ENCODE peak calls at places on chromosomes 16 and 17, in four cellular contexts. G is suprapubic skin, W is thyroid gland, I is body of pancreas. E is an unnamed sample.

GRCh38 chr17:61903251-61903650 is 24.5 kb downstream of the INTS2 start:
- DNase-seq in W (no peak), G (no peak), I (no peak), E (no peak)

GRCh38 chr16:57379579-57379978 is 7.3 kb downstream of the CX3CL1 start:
- DNase-seq in G (no peak), I (no peak), W (no peak), E (no peak)

GRCh38 chr16:31400191-31400590 is 7.1 kb downstream of the ITGAD start:
- DNase-seq in W (no peak), I (no peak), G (no peak), E (no peak)

GRCh38 chr16:84255050-84255810 is 15.4 kb upstream of the KCNG4 start:
- DNase-seq in I (no peak), G (no peak), W (no peak), E (no peak)

GRCh38 chr17:12666718-12667117 is 1.0 kb downstream of the MYOCD start:
- DNase-seq in W (no peak), G (no peak), I (no peak), E (no peak)

GRCh38 chr16:84648595-84649510 is 542 bp downstream of the KLHL36 start:
- DNase-seq in W (peak), G (peak), I (peak), E (peak)

GRCh38 chr17:53148058-53148457 is 674.7 kb upstream of the KIF2B start:
- DNase-seq in I (no peak), W (no peak), G (no peak), E (no peak)

GRCh38 chr17:63480826-63481487 is 4.1 kb downstream of the ACE start:
- DNase-seq in G (no peak), I (no peak), W (peak), E (no peak)

GRCh38 chr17:39134878-39135277 is 16.6 kb downstream of the PLXDC1 start:
- DNase-seq in G (no peak), I (no peak), W (no peak), E (no peak)

GRCh38 chr17:29176500-29177351 is 3.5 kb downstream of the MYO18A start:
- DNase-seq in W (peak), I (peak), G (no peak), E (peak)

GRCh38 chr17:2067559-2067958 is 12.7 kb downstream of the HIC1 start:
- DNase-seq in W (no peak), G (no peak), I (no peak), E (no peak)

GRCh38 chr16:17590711-17591654 is 120.2 kb upstream of the XYLT1 start:
- DNase-seq in G (no peak), W (no peak), I (no peak), E (no peak)

GRCh38 chr16:87169509-87169985 is 147.6 kb downstream of the C16orf95 start:
- DNase-seq in G (no peak), I (no peak), W (no peak), E (no peak)

GRCh38 chr17:68613739-68614298 is 12.7 kb upstream of the FAM20A start:
- DNase-seq in W (peak), G (no peak), I (no peak), E (no peak)

GRCh38 chr16:7013990-7014389 is 318.7 kb upstream of the RBFOX1 start:
- DNase-seq in I (no peak), W (no peak), G (no peak), E (no peak)

GRCh38 chr16:72789921-72790320 is 258.0 kb downstream of the ZFHX3 start:
- DNase-seq in G (no peak), I (no peak), W (no peak), E (no peak)

GRCh38 chr16:82192665-82193064 is 22.6 kb upstream of the MPHOSPH6 start:
- DNase-seq in G (no peak), I (no peak), W (no peak), E (no peak)

GRCh38 chr17:17682293-17682736 is 1.1 kb downstream of the RAI1 start:
- DNase-seq in W (peak), G (no peak), I (peak), E (peak)

GRCh38 chr16:2473425-2473926 is 1.5 kb upstream of the TBC1D24 start:
- DNase-seq in W (no peak), G (no peak), I (no peak), E (no peak)

GRCh38 chr16:3157229-3158013 is 22.6 kb downstream of the ZNF213 start:
- DNase-seq in G (peak), I (peak), W (peak), E (peak)

GRCh38 chr16:3023415-3023668 is 400 bp downstream of the HCFC1R1 start:
- DNase-seq in W (no peak), I (peak), G (no peak), E (no peak)

DNA sequence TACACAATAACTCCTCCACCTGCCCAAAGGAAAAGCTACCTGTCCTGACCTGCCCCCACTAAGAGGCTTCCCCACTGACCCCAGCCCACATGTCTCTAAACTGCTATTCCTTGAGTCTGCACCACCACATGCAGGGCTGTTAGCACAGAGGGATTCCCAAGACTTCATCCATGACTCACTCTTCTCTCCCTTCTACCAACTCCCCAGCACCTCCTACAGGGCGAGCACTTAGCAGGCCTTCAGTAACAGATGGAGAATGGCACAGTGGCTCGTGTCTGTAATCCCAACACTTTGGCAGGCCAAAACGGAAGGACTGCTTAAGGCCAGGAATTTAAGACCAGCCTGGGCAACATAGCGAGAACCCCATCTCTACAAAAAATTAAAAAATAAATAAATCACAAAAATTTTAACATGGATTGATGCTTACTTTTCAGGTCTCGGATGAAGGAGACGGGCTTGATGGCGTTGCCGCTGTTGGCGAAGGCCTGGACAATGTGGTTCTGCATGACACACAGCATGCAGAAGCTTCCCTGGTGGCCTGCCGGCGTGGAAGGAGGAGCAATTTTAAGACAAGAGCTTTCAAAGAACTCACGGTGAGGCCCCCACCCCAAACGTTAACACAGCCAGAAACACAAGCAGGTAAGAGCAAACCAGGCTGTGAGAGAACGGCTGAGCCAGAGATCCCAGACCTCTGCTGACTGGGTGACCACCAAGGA is 12.0 kb downstream of the USP36 start:
- DNase-seq in G (no peak), I (no peak), W (no peak), E (no peak)
- TF ChIP-seq CTCF in G (peak), I (no peak), W (no peak), E (no peak)

GRCh38 chr16:74723224-74723623 is 22.6 kb upstream of the MLKL start:
- DNase-seq in G (no peak), I (no peak), W (no peak), E (no peak)

GRCh38 chr16:74718741-74719610 is 18.3 kb upstream of the MLKL start:
- DNase-seq in I (no peak), W (no peak), G (no peak), E (no peak)

GRCh38 chr16:74724820-74725549 is 24.3 kb upstream of the MLKL start:
- DNase-seq in W (no peak), G (no peak), I (no peak), E (no peak)

GRCh38 chr16:74720579-74720978 is 19.9 kb upstream of the MLKL start:
- DNase-seq in G (no peak), I (no peak), W (no peak), E (no peak)

DNA sequence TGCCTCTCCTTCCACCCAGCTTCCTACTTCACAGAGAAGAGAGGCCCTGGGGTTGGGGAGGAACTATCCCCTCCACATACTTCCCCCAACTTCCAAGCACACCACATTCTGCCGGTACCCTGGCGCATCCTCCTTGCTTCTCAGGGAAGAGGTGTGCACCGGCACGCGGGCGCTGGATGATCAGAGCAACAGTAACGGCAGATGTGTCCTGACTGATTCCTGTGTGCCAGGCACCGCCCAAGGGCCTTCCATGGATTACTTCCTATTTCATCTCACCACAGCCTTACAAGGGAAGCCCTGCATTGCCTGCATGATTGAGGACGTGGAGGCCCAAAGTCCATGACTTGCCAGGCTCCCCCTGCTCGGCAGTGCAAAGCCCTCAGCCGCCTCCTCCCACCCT is 21.1 kb upstream of the MLKL start:
- DNase-seq in G (no peak), W (no peak), I (no peak), E (no peak)
- TF ChIP-seq POLR2A in G (no peak), W (no peak), I (no peak), E (no peak)

GRCh38 chr17:74987418-74987908 is at the start of gene CDR2L:
- DNase-seq in W (peak), I (peak), G (peak), E (peak)
- TF ChIP-seq CTCF in W (no peak), I (no peak), G (no peak), E (no peak)

GRCh38 chr16:67841198-67841815 is 813 bp upstream of the THAP11 start:
- DNase-seq in G (no peak), W (no peak), I (no peak), E (no peak)

GRCh38 chr16:67843343-67843765 is 1.2 kb downstream of the THAP11 start:
- DNase-seq in G (no peak), W (no peak), I (no peak), E (no peak)

GRCh38 chr16:67842509-67843342 is 606 bp downstream of the THAP11 start:
- DNase-seq in G (peak), I (peak), W (peak), E (peak)

GRCh38 chr16:67844441-67844840 is 2.3 kb upstream of the NUTF2 start:
- DNase-seq in G (no peak), I (no peak), W (no peak), E (no peak)

GRCh38 chr16:67841816-67842508 is at the start of gene THAP11:
- DNase-seq in W (peak), G (peak), I (peak), E (peak)
- TF ChIP-seq POLR2A in W (peak), G (peak), I (peak), E (peak)

DNA sequence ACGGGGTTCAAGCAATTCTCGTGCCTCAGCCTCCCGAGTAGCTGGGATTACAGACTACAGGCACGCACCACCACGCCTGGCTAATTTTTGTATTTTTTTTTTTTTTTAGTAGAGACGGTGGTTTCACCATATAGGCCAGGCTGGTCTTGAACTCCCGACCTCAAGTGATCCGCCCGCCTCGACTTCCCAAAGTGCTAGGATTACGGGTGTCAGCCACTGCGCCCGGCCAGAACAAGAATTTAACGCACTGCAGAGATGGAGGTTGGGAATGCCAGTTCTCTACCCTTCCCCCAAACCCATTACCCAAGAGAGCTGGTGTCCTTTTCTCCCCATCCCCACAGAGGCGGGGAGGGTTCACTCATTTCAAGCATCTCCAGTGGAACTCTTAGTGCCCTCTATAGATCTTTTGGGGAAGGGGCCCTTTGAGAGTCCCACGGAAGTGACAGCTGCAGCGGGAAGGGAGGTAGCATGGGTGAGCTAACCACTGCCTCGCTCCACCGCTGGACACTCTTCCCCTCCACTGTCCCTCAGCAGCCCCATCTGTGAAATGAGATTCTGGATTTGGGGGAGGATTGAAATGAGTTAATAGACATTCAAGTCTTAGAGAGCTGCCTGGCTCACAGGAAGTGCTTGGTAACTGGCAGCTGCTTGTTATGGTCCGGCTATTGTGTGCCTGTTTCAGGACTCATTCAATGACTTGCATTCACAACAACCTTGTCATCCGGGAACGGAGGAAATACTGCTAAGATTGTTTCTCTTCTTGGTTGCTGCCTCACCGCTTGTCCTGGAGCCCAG is 3.5 kb upstream of the UBALD2 start:
- DNase-seq in I (no peak), G (no peak), W (no peak), E (no peak)
- TF ChIP-seq CTCF in I (no peak), G (no peak), W (no peak), E (no peak)